ENCODE peak calls at places on chromosomes 3 and 15, in four cellular contexts. One of them, this sample, is unnamed.
A peak's percentile ranks its signal among the peaks of the same experiment; 100 is the strongest.

GRCh38 chr15:85649372-85649771 is 145.4 kb downstream of the KLHL25 start:
- DNase-seq in HFF-Myc: peak; percentile 62
- DNase-seq in AG10803: peak; percentile 73
- DNase-seq in IMR-90: peak; percentile 90
- DNase-seq in this sample: peak; percentile 72

GRCh38 chr3:190120161-190121060 is at the start of gene P3H2:
- DNase-seq in IMR-90: peak; percentile 93
- DNase-seq in HFF-Myc: peak; percentile 63
- DNase-seq in AG10803: peak; percentile 89
- DNase-seq in this sample: peak; percentile 98

GRCh38 chr3:143975549-143976152 is 4.0 kb downstream of the DIPK2A start:
- DNase-seq in IMR-90: peak; percentile 81
- DNase-seq in AG10803: peak; percentile 65
- DNase-seq in HFF-Myc: no peak
- DNase-seq in this sample: peak; percentile 17

GRCh38 chr3:166284994-166285393 is 447.8 kb upstream of the BCHE start:
- DNase-seq in IMR-90: peak; percentile 61
- DNase-seq in HFF-Myc: no peak
- DNase-seq in AG10803: no peak
- DNase-seq in this sample: no peak

GRCh38 chr15:45638641-45639040 is 3.8 kb downstream of the SQOR start:
- DNase-seq in HFF-Myc: no peak
- DNase-seq in AG10803: no peak
- DNase-seq in IMR-90: no peak
- DNase-seq in this sample: no peak

GRCh38 chr3:56851966-56852884 is 50.5 kb upstream of the ARHGEF3 start:
- DNase-seq in IMR-90: no peak
- DNase-seq in AG10803: peak; percentile 8
- DNase-seq in HFF-Myc: no peak
- DNase-seq in this sample: no peak

GRCh38 chr15:87736921-87737389 is 519.6 kb downstream of the NTRK3 start:
- DNase-seq in IMR-90: peak; percentile 22
- DNase-seq in AG10803: peak; percentile 34
- DNase-seq in HFF-Myc: no peak
- DNase-seq in this sample: no peak

GRCh38 chr15:48190932-48191573 is 412 bp upstream of the CTXN2 start:
- DNase-seq in HFF-Myc: peak; percentile 20
- DNase-seq in AG10803: peak; percentile 50
- DNase-seq in IMR-90: peak; percentile 72
- DNase-seq in this sample: peak; percentile 73

GRCh38 chr15:75775296-75776074 is 62.8 kb upstream of the CSPG4 start:
- DNase-seq in IMR-90: no peak
- DNase-seq in AG10803: no peak
- DNase-seq in HFF-Myc: no peak
- DNase-seq in this sample: peak; percentile 50

GRCh38 chr15:93050648-93051047 is 38.4 kb downstream of the RGMA start:
- DNase-seq in AG10803: no peak
- DNase-seq in IMR-90: no peak
- DNase-seq in HFF-Myc: no peak
- DNase-seq in this sample: no peak
- TF ChIP-seq CTCF in AG10803: no peak
- TF ChIP-seq CTCF in IMR-90: no peak
- TF ChIP-seq CTCF in HFF-Myc: no peak
- TF ChIP-seq CTCF in this sample: no peak

DNA sequence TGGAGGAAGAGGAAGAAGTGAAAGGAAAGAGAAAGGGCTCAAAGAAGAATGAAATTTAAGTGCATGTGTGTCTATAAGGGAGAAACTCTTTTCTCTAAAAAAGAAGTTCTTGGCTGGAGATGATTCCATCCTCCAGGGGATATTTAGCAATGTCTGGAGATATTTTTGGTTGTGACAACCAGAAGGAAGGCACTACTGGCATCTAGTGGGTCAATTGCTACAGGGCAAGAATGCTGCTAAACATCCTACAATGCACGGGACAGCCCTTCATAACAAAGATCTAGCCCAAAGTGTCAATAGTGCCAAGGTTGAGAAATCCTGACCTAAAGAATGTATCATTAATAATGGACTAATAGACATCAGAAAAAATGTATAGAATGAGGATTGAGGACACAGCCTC is 57.4 kb upstream of the ST3GAL6 start:
- DNase-seq in IMR-90: no peak
- DNase-seq in HFF-Myc: no peak
- DNase-seq in AG10803: no peak
- DNase-seq in this sample: no peak
- TF ChIP-seq CTCF in IMR-90: peak; percentile 28
- TF ChIP-seq CTCF in HFF-Myc: no peak
- TF ChIP-seq CTCF in AG10803: peak; percentile 5
- TF ChIP-seq CTCF in this sample: peak; percentile 75

GRCh38 chr15:49904296-49904695 is 214.7 kb downstream of the ATP8B4 start:
- DNase-seq in AG10803: peak; percentile 58
- DNase-seq in IMR-90: no peak
- DNase-seq in HFF-Myc: no peak
- DNase-seq in this sample: peak; percentile 65

GRCh38 chr15:49900836-49901235 is 218.2 kb downstream of the ATP8B4 start:
- DNase-seq in AG10803: no peak
- DNase-seq in IMR-90: no peak
- DNase-seq in HFF-Myc: no peak
- DNase-seq in this sample: no peak

GRCh38 chr15:49902791-49903481 is 216.1 kb downstream of the ATP8B4 start:
- DNase-seq in IMR-90: peak; percentile 66
- DNase-seq in AG10803: peak; percentile 89
- DNase-seq in HFF-Myc: no peak
- DNase-seq in this sample: peak; percentile 74

GRCh38 chr15:49900036-49900435 is 219.0 kb downstream of the ATP8B4 start:
- DNase-seq in AG10803: peak; percentile 76
- DNase-seq in IMR-90: peak; percentile 52
- DNase-seq in HFF-Myc: no peak
- DNase-seq in this sample: no peak

GRCh38 chr15:49901867-49902775 is 216.9 kb downstream of the ATP8B4 start:
- DNase-seq in HFF-Myc: no peak
- DNase-seq in IMR-90: peak; percentile 65
- DNase-seq in AG10803: peak; percentile 83
- DNase-seq in this sample: no peak
- TF ChIP-seq CTCF in HFF-Myc: peak; percentile 40
- TF ChIP-seq CTCF in IMR-90: peak; percentile 66
- TF ChIP-seq CTCF in AG10803: peak; percentile 67
- TF ChIP-seq CTCF in this sample: peak; percentile 65

GRCh38 chr3:59808431-59808830 is 758.6 kb upstream of the CFAP20DC start:
- DNase-seq in HFF-Myc: no peak
- DNase-seq in AG10803: no peak
- DNase-seq in IMR-90: no peak
- DNase-seq in this sample: no peak

GRCh38 chr3:59812778-59813558 is 763.1 kb upstream of the CFAP20DC start:
- DNase-seq in IMR-90: peak; percentile 53
- DNase-seq in HFF-Myc: no peak
- DNase-seq in AG10803: peak; percentile 25
- DNase-seq in this sample: no peak

GRCh38 chr3:59809016-59809415 is 759.2 kb upstream of the CFAP20DC start:
- DNase-seq in AG10803: peak; percentile 67
- DNase-seq in HFF-Myc: peak; percentile 51
- DNase-seq in IMR-90: peak; percentile 70
- DNase-seq in this sample: peak; percentile 87

GRCh38 chr3:59812188-59812587 is 762.4 kb upstream of the CFAP20DC start:
- DNase-seq in HFF-Myc: no peak
- DNase-seq in AG10803: no peak
- DNase-seq in IMR-90: no peak
- DNase-seq in this sample: no peak

GRCh38 chr3:59809750-59810444 is 760.1 kb upstream of the CFAP20DC start:
- DNase-seq in AG10803: peak; percentile 39
- DNase-seq in HFF-Myc: peak; percentile 37
- DNase-seq in IMR-90: peak; percentile 57
- DNase-seq in this sample: peak; percentile 43
- TF ChIP-seq CTCF in AG10803: peak; percentile 50
- TF ChIP-seq CTCF in HFF-Myc: peak; percentile 49
- TF ChIP-seq CTCF in IMR-90: peak; percentile 47
- TF ChIP-seq CTCF in this sample: peak; percentile 58

DNA sequence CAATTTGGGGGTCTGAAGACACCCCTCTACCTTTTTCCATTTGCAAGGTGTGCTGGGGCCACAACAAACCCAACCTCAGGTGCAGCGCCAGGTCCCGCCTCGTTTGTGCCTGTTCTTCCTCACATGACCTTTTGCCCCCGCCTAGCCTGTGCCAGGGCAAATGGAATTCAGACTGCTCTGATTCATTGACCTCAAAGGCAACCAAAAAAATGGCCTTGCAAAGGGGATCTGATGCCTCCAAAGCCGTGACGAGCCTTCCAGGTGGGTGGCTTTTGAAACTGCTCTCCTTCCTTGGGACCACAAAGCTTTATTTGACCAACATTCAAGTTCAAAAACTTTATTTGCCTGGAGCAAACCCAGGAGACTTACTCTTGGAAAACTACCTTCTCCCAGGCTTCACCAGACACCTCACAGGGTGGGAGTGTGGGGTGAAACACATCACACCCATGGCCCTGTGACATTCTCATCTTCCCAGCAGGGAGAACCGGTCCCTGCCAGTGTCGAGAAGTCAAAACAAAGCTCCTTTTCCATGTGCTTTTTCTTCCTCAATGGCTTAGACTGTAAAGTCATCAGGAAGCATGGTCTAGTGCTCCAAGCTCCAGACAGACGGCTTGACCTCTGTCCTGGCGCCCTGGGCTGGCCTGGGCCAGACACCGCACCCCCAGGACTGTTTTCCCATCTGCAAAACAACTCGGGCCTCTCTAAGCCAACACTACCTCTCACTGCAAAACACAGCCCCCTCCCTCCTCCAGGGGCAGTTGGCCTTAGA is 103.9 kb upstream of the HES1 start:
- DNase-seq in IMR-90: no peak
- DNase-seq in AG10803: no peak
- DNase-seq in HFF-Myc: no peak
- DNase-seq in this sample: no peak
- TF ChIP-seq CTCF in IMR-90: no peak
- TF ChIP-seq CTCF in AG10803: no peak
- TF ChIP-seq CTCF in HFF-Myc: no peak
- TF ChIP-seq CTCF in this sample: no peak